ENCODE peak calls at places on chromosomes 16 and 17, in eight cellular contexts. One of them, this sample, is unnamed.

GRCh38 chr17:15926039-15926740 is 18.7 kb upstream of the ADORA2B start:
- DNase-seq in GM06990: no peak
- DNase-seq in breast epithelium: no peak
- DNase-seq in transverse colon: peak; percentile 52
- DNase-seq in lower lobe of right lung: no peak
- DNase-seq in CD4-positive, alpha-beta T cell: no peak
- DNase-seq in colonic mucosa: no peak
- DNase-seq in HFFc6: no peak
- DNase-seq in this sample: no peak

GRCh38 chr17:66542183-66542966 is 240.0 kb downstream of the PRKCA start:
- DNase-seq in GM06990: no peak
- DNase-seq in breast epithelium: no peak
- DNase-seq in transverse colon: no peak
- DNase-seq in lower lobe of right lung: no peak
- DNase-seq in CD4-positive, alpha-beta T cell: no peak
- DNase-seq in colonic mucosa: no peak
- DNase-seq in HFFc6: peak; percentile 55
- DNase-seq in this sample: no peak

GRCh38 chr17:30095507-30096244 is 20.9 kb upstream of the NSRP1 start:
- DNase-seq in GM06990: peak; percentile 58
- DNase-seq in breast epithelium: no peak
- DNase-seq in transverse colon: no peak
- DNase-seq in lower lobe of right lung: no peak
- DNase-seq in CD4-positive, alpha-beta T cell: no peak
- DNase-seq in colonic mucosa: no peak
- DNase-seq in HFFc6: peak; percentile 82
- DNase-seq in this sample: peak; percentile 46

GRCh38 chr17:48719642-48720262 is 2.6 kb downstream of the PRAC1 start:
- DNase-seq in GM06990: no peak
- DNase-seq in breast epithelium: no peak
- DNase-seq in transverse colon: no peak
- DNase-seq in lower lobe of right lung: no peak
- DNase-seq in CD4-positive, alpha-beta T cell: no peak
- DNase-seq in colonic mucosa: peak; percentile 63
- DNase-seq in HFFc6: no peak
- DNase-seq in this sample: no peak

GRCh38 chr17:41464682-41465081 is 2.5 kb downstream of the KRT32 start:
- DNase-seq in GM06990: no peak
- DNase-seq in breast epithelium: peak; percentile 69
- DNase-seq in transverse colon: no peak
- DNase-seq in lower lobe of right lung: peak; percentile 67
- DNase-seq in CD4-positive, alpha-beta T cell: no peak
- DNase-seq in colonic mucosa: no peak
- DNase-seq in HFFc6: peak; percentile 90
- DNase-seq in this sample: no peak

GRCh38 chr17:28645576-28645939 is 600 bp upstream of the BLTP2 start:
- DNase-seq in GM06990: no peak
- DNase-seq in breast epithelium: no peak
- DNase-seq in transverse colon: peak; percentile 22
- DNase-seq in lower lobe of right lung: no peak
- DNase-seq in CD4-positive, alpha-beta T cell: no peak
- DNase-seq in colonic mucosa: peak; percentile 27
- DNase-seq in HFFc6: no peak
- DNase-seq in this sample: peak; percentile 5

GRCh38 chr17:46003907-46004748 is 5.1 kb downstream of the STH start:
- DNase-seq in GM06990: no peak
- DNase-seq in breast epithelium: peak; percentile 63
- DNase-seq in transverse colon: peak; percentile 75
- DNase-seq in lower lobe of right lung: no peak
- DNase-seq in CD4-positive, alpha-beta T cell: no peak
- DNase-seq in colonic mucosa: peak; percentile 75
- DNase-seq in HFFc6: no peak
- DNase-seq in this sample: no peak

GRCh38 chr16:2919511-2920255 is 8.0 kb downstream of the FLYWCH1 start:
- DNase-seq in GM06990: peak; percentile 44
- DNase-seq in breast epithelium: no peak
- DNase-seq in transverse colon: peak; percentile 61
- DNase-seq in lower lobe of right lung: no peak
- DNase-seq in CD4-positive, alpha-beta T cell: peak; percentile 43
- DNase-seq in colonic mucosa: peak; percentile 69
- DNase-seq in HFFc6: peak; percentile 49
- DNase-seq in this sample: peak; percentile 50

GRCh38 chr16:31135535-31136286 is at the start of gene PRSS8:
- DNase-seq in GM06990: no peak
- DNase-seq in breast epithelium: peak; percentile 91
- DNase-seq in transverse colon: peak; percentile 94
- DNase-seq in lower lobe of right lung: peak; percentile 92
- DNase-seq in CD4-positive, alpha-beta T cell: no peak
- DNase-seq in colonic mucosa: peak; percentile 97
- DNase-seq in HFFc6: no peak
- DNase-seq in this sample: no peak

GRCh38 chr16:886084-886543 is 84.7 kb downstream of the LMF1 start:
- DNase-seq in GM06990: no peak
- DNase-seq in breast epithelium: no peak
- DNase-seq in transverse colon: no peak
- DNase-seq in lower lobe of right lung: peak; percentile 28
- DNase-seq in CD4-positive, alpha-beta T cell: no peak
- DNase-seq in colonic mucosa: no peak
- DNase-seq in HFFc6: no peak
- DNase-seq in this sample: peak; percentile 38

GRCh38 chr16:48126801-48127644 is 28.8 kb downstream of the ABCC12 start:
- DNase-seq in GM06990: no peak
- DNase-seq in breast epithelium: no peak
- DNase-seq in transverse colon: no peak
- DNase-seq in lower lobe of right lung: peak; percentile 79
- DNase-seq in CD4-positive, alpha-beta T cell: no peak
- DNase-seq in colonic mucosa: no peak
- DNase-seq in HFFc6: peak; percentile 98
- DNase-seq in this sample: no peak

GRCh38 chr17:7296189-7296861 is 1.9 kb upstream of the YBX2 start:
- DNase-seq in GM06990: peak; percentile 84
- DNase-seq in breast epithelium: peak; percentile 75
- DNase-seq in transverse colon: peak; percentile 88
- DNase-seq in lower lobe of right lung: peak; percentile 89
- DNase-seq in CD4-positive, alpha-beta T cell: peak; percentile 65
- DNase-seq in colonic mucosa: peak; percentile 83
- DNase-seq in HFFc6: peak; percentile 65
- DNase-seq in this sample: peak; percentile 95

GRCh38 chr16:51538707-51539604 is 387.9 kb upstream of the SALL1 start:
- DNase-seq in GM06990: no peak
- DNase-seq in breast epithelium: no peak
- DNase-seq in transverse colon: no peak
- DNase-seq in lower lobe of right lung: no peak
- DNase-seq in CD4-positive, alpha-beta T cell: no peak
- DNase-seq in colonic mucosa: no peak
- DNase-seq in HFFc6: peak; percentile 89
- DNase-seq in this sample: peak; percentile 13

GRCh38 chr17:73030501-73030911 is 62.0 kb downstream of the SLC39A11 start:
- DNase-seq in GM06990: no peak
- DNase-seq in breast epithelium: no peak
- DNase-seq in transverse colon: no peak
- DNase-seq in lower lobe of right lung: no peak
- DNase-seq in CD4-positive, alpha-beta T cell: no peak
- DNase-seq in colonic mucosa: peak; percentile 19
- DNase-seq in HFFc6: no peak
- DNase-seq in this sample: no peak

GRCh38 chr16:23248261-23249194 is 53.6 kb upstream of the SCNN1B start:
- DNase-seq in GM06990: no peak
- DNase-seq in breast epithelium: no peak
- DNase-seq in transverse colon: no peak
- DNase-seq in lower lobe of right lung: no peak
- DNase-seq in CD4-positive, alpha-beta T cell: no peak
- DNase-seq in colonic mucosa: no peak
- DNase-seq in HFFc6: no peak
- DNase-seq in this sample: no peak

GRCh38 chr17:64499805-64500486 is 3.1 kb upstream of the POLG2 start:
- DNase-seq in GM06990: no peak
- DNase-seq in breast epithelium: no peak
- DNase-seq in transverse colon: no peak
- DNase-seq in lower lobe of right lung: no peak
- DNase-seq in CD4-positive, alpha-beta T cell: no peak
- DNase-seq in colonic mucosa: no peak
- DNase-seq in HFFc6: no peak
- DNase-seq in this sample: no peak

GRCh38 chr17:50420419-50421112 is 5.5 kb upstream of the ACSF2 start:
- DNase-seq in GM06990: no peak
- DNase-seq in breast epithelium: no peak
- DNase-seq in transverse colon: no peak
- DNase-seq in lower lobe of right lung: no peak
- DNase-seq in CD4-positive, alpha-beta T cell: no peak
- DNase-seq in colonic mucosa: no peak
- DNase-seq in HFFc6: no peak
- DNase-seq in this sample: no peak

GRCh38 chr17:40903129-40903847 is 18.2 kb upstream of the KRT20 start:
- DNase-seq in GM06990: no peak
- DNase-seq in breast epithelium: no peak
- DNase-seq in transverse colon: peak; percentile 69
- DNase-seq in lower lobe of right lung: no peak
- DNase-seq in CD4-positive, alpha-beta T cell: no peak
- DNase-seq in colonic mucosa: peak; percentile 75
- DNase-seq in HFFc6: peak; percentile 72
- DNase-seq in this sample: no peak

GRCh38 chr17:58337126-58337599 is 8.6 kb upstream of the TSPOAP1 start:
- DNase-seq in GM06990: no peak
- DNase-seq in breast epithelium: no peak
- DNase-seq in transverse colon: peak; percentile 52
- DNase-seq in lower lobe of right lung: no peak
- DNase-seq in CD4-positive, alpha-beta T cell: peak; percentile 64
- DNase-seq in colonic mucosa: no peak
- DNase-seq in HFFc6: no peak
- DNase-seq in this sample: no peak

GRCh38 chr16:81798311-81799137 is 19.4 kb downstream of the PLCG2 start:
- DNase-seq in GM06990: peak; percentile 91
- DNase-seq in breast epithelium: no peak
- DNase-seq in transverse colon: peak; percentile 36
- DNase-seq in lower lobe of right lung: peak; percentile 68
- DNase-seq in CD4-positive, alpha-beta T cell: no peak
- DNase-seq in colonic mucosa: no peak
- DNase-seq in HFFc6: no peak
- DNase-seq in this sample: no peak

GRCh38 chr16:67013823-67014640 is 14.9 kb upstream of the CBFB start:
- DNase-seq in GM06990: peak; percentile 73
- DNase-seq in breast epithelium: peak; percentile 75
- DNase-seq in transverse colon: peak; percentile 68
- DNase-seq in lower lobe of right lung: peak; percentile 79
- DNase-seq in CD4-positive, alpha-beta T cell: peak; percentile 65
- DNase-seq in colonic mucosa: peak; percentile 59
- DNase-seq in HFFc6: peak; percentile 17
- DNase-seq in this sample: peak; percentile 71

GRCh38 chr16:67016143-67016542 is 12.8 kb upstream of the CBFB start:
- DNase-seq in GM06990: no peak
- DNase-seq in breast epithelium: peak; percentile 45
- DNase-seq in transverse colon: no peak
- DNase-seq in lower lobe of right lung: no peak
- DNase-seq in CD4-positive, alpha-beta T cell: no peak
- DNase-seq in colonic mucosa: no peak
- DNase-seq in HFFc6: no peak
- DNase-seq in this sample: no peak

GRCh38 chr16:67016681-67017450 is 12.1 kb upstream of the CBFB start:
- DNase-seq in GM06990: no peak
- DNase-seq in breast epithelium: peak; percentile 30
- DNase-seq in transverse colon: no peak
- DNase-seq in lower lobe of right lung: peak; percentile 17
- DNase-seq in CD4-positive, alpha-beta T cell: no peak
- DNase-seq in colonic mucosa: no peak
- DNase-seq in HFFc6: no peak
- DNase-seq in this sample: no peak

GRCh38 chr16:67014641-67015315 is 14.2 kb upstream of the CBFB start:
- DNase-seq in GM06990: no peak
- DNase-seq in breast epithelium: peak; percentile 28
- DNase-seq in transverse colon: no peak
- DNase-seq in lower lobe of right lung: no peak
- DNase-seq in CD4-positive, alpha-beta T cell: no peak
- DNase-seq in colonic mucosa: no peak
- DNase-seq in HFFc6: no peak
- DNase-seq in this sample: no peak

GRCh38 chr16:67015317-67015731 is 13.6 kb upstream of the CBFB start:
- DNase-seq in GM06990: no peak
- DNase-seq in breast epithelium: peak; percentile 19
- DNase-seq in transverse colon: peak; percentile 18
- DNase-seq in lower lobe of right lung: peak; percentile 30
- DNase-seq in CD4-positive, alpha-beta T cell: no peak
- DNase-seq in colonic mucosa: no peak
- DNase-seq in HFFc6: no peak
- DNase-seq in this sample: no peak
- TF ChIP-seq CTCF in GM06990: no peak
- TF ChIP-seq CTCF in breast epithelium: no peak
- TF ChIP-seq CTCF in transverse colon: no peak
- TF ChIP-seq CTCF in lower lobe of right lung: no peak
- TF ChIP-seq CTCF in CD4-positive, alpha-beta T cell: no peak
- TF ChIP-seq CTCF in colonic mucosa: no peak
- TF ChIP-seq CTCF in HFFc6: no peak
- TF ChIP-seq CTCF in this sample: no peak

DNA sequence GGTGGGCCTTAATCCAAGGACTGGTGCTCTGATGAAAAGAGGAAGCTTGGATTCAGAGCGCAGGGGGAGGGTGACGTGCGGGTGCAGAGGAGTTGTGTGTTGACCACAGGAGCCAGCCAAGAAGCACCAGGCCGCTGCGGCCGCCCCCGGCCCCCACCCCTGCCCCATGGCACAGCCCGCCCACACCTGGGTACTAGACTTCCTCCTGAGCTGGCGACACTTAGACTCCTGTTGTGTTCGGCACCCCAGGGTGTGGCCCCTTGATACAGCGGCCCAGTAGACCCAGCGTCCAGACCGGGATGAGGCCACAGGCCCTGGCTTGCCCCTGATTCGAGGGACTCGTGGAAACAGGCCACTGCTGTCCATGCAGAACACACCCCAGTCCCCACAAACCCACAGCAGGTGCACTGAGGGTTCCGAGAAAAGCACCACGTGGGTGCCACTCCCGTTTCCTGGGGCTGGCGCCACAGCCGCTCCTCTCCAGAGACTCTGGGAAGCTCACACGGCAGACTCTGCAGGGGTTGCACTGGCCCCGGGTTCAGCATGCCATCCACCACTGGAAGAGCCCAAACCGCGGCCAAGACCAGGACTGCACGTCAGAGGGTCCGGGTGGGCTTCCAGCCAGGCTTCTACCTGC is 5.7 kb upstream of the SNAI3 start:
- DNase-seq in GM06990: no peak
- DNase-seq in breast epithelium: no peak
- DNase-seq in transverse colon: peak; percentile 63
- DNase-seq in lower lobe of right lung: peak; percentile 87
- DNase-seq in CD4-positive, alpha-beta T cell: no peak
- DNase-seq in colonic mucosa: no peak
- DNase-seq in HFFc6: no peak
- DNase-seq in this sample: no peak
- TF ChIP-seq CTCF in GM06990: no peak
- TF ChIP-seq CTCF in breast epithelium: no peak
- TF ChIP-seq CTCF in transverse colon: no peak
- TF ChIP-seq CTCF in lower lobe of right lung: no peak
- TF ChIP-seq CTCF in CD4-positive, alpha-beta T cell: no peak
- TF ChIP-seq CTCF in colonic mucosa: no peak
- TF ChIP-seq CTCF in HFFc6: no peak
- TF ChIP-seq CTCF in this sample: no peak

GRCh38 chr17:53032861-53033271 is 789.9 kb upstream of the KIF2B start:
- DNase-seq in GM06990: no peak
- DNase-seq in breast epithelium: no peak
- DNase-seq in transverse colon: peak; percentile 23
- DNase-seq in lower lobe of right lung: no peak
- DNase-seq in CD4-positive, alpha-beta T cell: no peak
- DNase-seq in colonic mucosa: peak; percentile 37
- DNase-seq in HFFc6: no peak
- DNase-seq in this sample: peak; percentile 62
- TF ChIP-seq CTCF in GM06990: no peak
- TF ChIP-seq CTCF in breast epithelium: no peak
- TF ChIP-seq CTCF in transverse colon: peak; percentile 44
- TF ChIP-seq CTCF in lower lobe of right lung: peak; percentile 36
- TF ChIP-seq CTCF in CD4-positive, alpha-beta T cell: no peak
- TF ChIP-seq CTCF in colonic mucosa: no peak
- TF ChIP-seq CTCF in HFFc6: no peak
- TF ChIP-seq CTCF in this sample: peak; percentile 40

GRCh38 chr16:67279296-67280089 is at the start of gene PLEKHG4:
- DNase-seq in GM06990: peak; percentile 86
- DNase-seq in breast epithelium: peak; percentile 78
- DNase-seq in transverse colon: peak; percentile 85
- DNase-seq in lower lobe of right lung: peak; percentile 90
- DNase-seq in CD4-positive, alpha-beta T cell: peak; percentile 81
- DNase-seq in colonic mucosa: peak; percentile 80
- DNase-seq in HFFc6: peak; percentile 36
- DNase-seq in this sample: peak; percentile 82
- TF ChIP-seq CTCF in GM06990: peak; percentile 21
- TF ChIP-seq CTCF in breast epithelium: peak; percentile 34
- TF ChIP-seq CTCF in transverse colon: no peak
- TF ChIP-seq CTCF in lower lobe of right lung: peak; percentile 65
- TF ChIP-seq CTCF in CD4-positive, alpha-beta T cell: peak; percentile 55
- TF ChIP-seq CTCF in colonic mucosa: no peak
- TF ChIP-seq CTCF in HFFc6: peak; percentile 78
- TF ChIP-seq CTCF in this sample: peak; percentile 74

This sample was measured in endothelial cell.